ENCODE peak calls at places on chromosomes 4 and X, in ten cellular contexts. C, F, Z, X, O, J, V, W, U and B are unnamed samples.

GRCh38 chr4:173211838-173212237 is 43.2 kb downstream of the GALNT7 start:
- DNase-seq in C (peak), F (no peak), J (no peak), Z (no peak), U (no peak), W (no peak), X (peak), O (no peak), V (no peak), B (no peak)

GRCh38 chr4:166091914-166092510 is 219.0 kb downstream of the TLL1 start:
- DNase-seq in W (no peak), X (peak), F (no peak), Z (peak), C (peak), V (no peak), J (no peak), U (peak), O (no peak), B (peak)

GRCh38 chr4:94208268-94208667 is 603 bp downstream of the SMARCAD1 start:
- DNase-seq in V (no peak), C (no peak), W (no peak), X (no peak), J (no peak), Z (no peak), F (no peak), U (no peak), O (no peak), B (no peak)

GRCh38 chr4:46508216-46508615 is 118.3 kb upstream of the GABRA2 start:
- DNase-seq in X (no peak), U (no peak), V (no peak), Z (no peak), W (no peak), J (no peak), O (no peak), F (no peak), C (no peak), B (no peak)

GRCh38 chr4:8278421-8279287 is 9.1 kb downstream of the HTRA3 start:
- DNase-seq in Z (no peak), O (no peak), C (peak), F (no peak), V (no peak), W (peak), J (peak), X (peak), U (no peak), B (peak)

GRCh38 chrX:13840121-13840520 is 23.2 kb upstream of the GPM6B start:
- DNase-seq in O (no peak), F (no peak), X (no peak), W (no peak), U (no peak), J (no peak), Z (no peak), C (no peak), V (no peak), B (no peak)

GRCh38 chr4:84726356-84726755 is 143.4 kb downstream of the CDS1 start:
- DNase-seq in W (no peak), F (no peak), J (no peak), U (no peak), O (no peak), X (no peak), V (no peak), C (no peak), Z (no peak), B (peak)

GRCh38 chr4:125187221-125187620 is 127.5 kb upstream of the FAT4 start:
- DNase-seq in W (no peak), C (no peak), F (no peak), U (no peak), V (no peak), X (peak), O (no peak), J (no peak), Z (no peak), B (peak)

GRCh38 chr4:7904942-7905341 is 34.7 kb downstream of the AFAP1 start:
- DNase-seq in U (no peak), F (no peak), W (peak), Z (no peak), C (peak), X (peak), O (no peak), V (no peak), J (no peak), B (peak)

GRCh38 chrX:129777218-129777768 is 2.5 kb upstream of the SASH3 start:
- DNase-seq in X (no peak), F (no peak), V (peak), C (no peak), Z (peak), U (no peak), O (peak), W (no peak), J (peak), B (no peak)

GRCh38 chr4:23245196-23245595 is 552.5 kb downstream of the GBA3 start:
- DNase-seq in V (no peak), O (no peak), C (no peak), X (no peak), U (no peak), F (no peak), Z (no peak), W (no peak), J (no peak), B (no peak)

GRCh38 chr4:183599284-183599683 is 59.7 kb downstream of the RWDD4 start:
- DNase-seq in Z (no peak), O (no peak), V (no peak), F (no peak), X (no peak), U (no peak), J (no peak), W (no peak), C (no peak), B (no peak)

GRCh38 chr4:142036795-142037583 is 400.6 kb downstream of the IL15 start:
- DNase-seq in C (peak), U (no peak), V (no peak), F (no peak), J (no peak), W (no peak), O (no peak), X (no peak), Z (no peak), B (no peak)

GRCh38 chr4:85147481-85148076 is 181.1 kb upstream of the WDFY3 start:
- DNase-seq in Z (peak), V (peak), O (peak), X (peak), W (peak), U (peak), J (no peak), F (peak), C (peak), B (peak)

GRCh38 chrX:13101439-13102139 is 57.2 kb upstream of the FAM9C start:
- DNase-seq in X (peak), J (peak), O (peak), V (peak), C (peak), F (peak), W (peak), Z (no peak), U (no peak), B (no peak)

GRCh38 chrX:19127649-19128168 is 5.4 kb upstream of the ADGRG2 start:
- DNase-seq in X (peak), F (no peak), J (no peak), O (no peak), W (peak), Z (no peak), C (peak), U (no peak), V (no peak), B (no peak)

GRCh38 chr4:138859249-138859648 is 156.3 kb upstream of the NOCT start:
- DNase-seq in J (no peak), W (no peak), O (peak), X (no peak), F (no peak), C (no peak), V (no peak), Z (no peak), U (no peak), B (no peak)

GRCh38 chrX:136147320-136147901 is at the start of gene FHL1:
- DNase-seq in J (peak), W (peak), F (peak), V (peak), X (no peak), O (peak), U (peak), C (no peak), Z (no peak), B (no peak)

GRCh38 chr4:13918110-13918509 is 290.6 kb upstream of the BOD1L1 start:
- DNase-seq in F (no peak), C (peak), Z (no peak), U (no peak), J (no peak), W (peak), X (peak), V (no peak), O (peak), B (peak)

GRCh38 chr4:6252051-6252450 is 17.6 kb upstream of the WFS1 start:
- DNase-seq in W (no peak), U (no peak), C (no peak), V (peak), O (no peak), J (no peak), F (no peak), Z (no peak), X (no peak), B (no peak)

GRCh38 chr4:74038161-74039064 is at the start of gene CXCL3:
- DNase-seq in F (peak), U (peak), J (peak), V (peak), X (peak), O (peak), C (peak), Z (peak), W (peak), B (no peak)

GRCh38 chr4:60461551-60461950 is 738.6 kb upstream of the ADGRL3 start:
- DNase-seq in O (no peak), X (no peak), U (no peak), V (no peak), W (no peak), Z (no peak), F (no peak), J (no peak), C (no peak), B (no peak)

GRCh38 chr4:60463846-60464502 is 736.2 kb upstream of the ADGRL3 start:
- DNase-seq in J (no peak), F (no peak), V (no peak), Z (no peak), W (no peak), U (peak), X (no peak), C (peak), O (no peak), B (no peak)
- TF ChIP-seq CTCF in J (no peak), F (no peak), V (no peak), Z (peak), W (no peak), U (peak), X (peak), C (peak), O (no peak), B (peak)

GRCh38 chr4:688695-689497 is at the start of gene SLC49A3:
- DNase-seq in O (peak), X (no peak), U (peak), F (no peak), V (no peak), J (peak), C (no peak), Z (no peak), W (no peak), B (no peak)

GRCh38 chr4:686371-687040 is 2.4 kb downstream of the SLC49A3 start:
- DNase-seq in C (no peak), F (no peak), Z (peak), O (no peak), W (no peak), U (no peak), J (peak), X (no peak), V (no peak), B (no peak)

GRCh38 chr4:685681-686218 is 3.2 kb downstream of the SLC49A3 start:
- DNase-seq in X (no peak), V (no peak), C (no peak), U (no peak), O (no peak), J (no peak), W (no peak), F (no peak), Z (no peak), B (no peak)

GRCh38 chr4:687975-688694 is 816 bp downstream of the SLC49A3 start:
- DNase-seq in Z (no peak), X (no peak), U (no peak), O (peak), C (no peak), V (no peak), W (no peak), J (peak), F (no peak), B (no peak)

GRCh38 chr4:687048-687974 is 1.6 kb downstream of the SLC49A3 start:
- DNase-seq in V (peak), C (peak), W (peak), O (peak), J (peak), F (peak), U (no peak), Z (no peak), X (peak), B (peak)
- H3K4me3 ChIP-seq in V (peak), C (peak), W (peak), O (peak), J (peak), F (no peak), U (no peak), Z (no peak), X (no peak), B (peak)

GRCh38 chr4:132614682-132615081 is 534.4 kb upstream of the PCDH10 start:
- DNase-seq in F (no peak), V (no peak), J (no peak), O (no peak), Z (no peak), C (no peak), U (no peak), X (peak), W (no peak), B (no peak)
- TF ChIP-seq CTCF in F (peak), V (no peak), J (peak), O (no peak), Z (no peak), C (peak), U (peak), X (peak), W (no peak), B (peak)

DNA sequence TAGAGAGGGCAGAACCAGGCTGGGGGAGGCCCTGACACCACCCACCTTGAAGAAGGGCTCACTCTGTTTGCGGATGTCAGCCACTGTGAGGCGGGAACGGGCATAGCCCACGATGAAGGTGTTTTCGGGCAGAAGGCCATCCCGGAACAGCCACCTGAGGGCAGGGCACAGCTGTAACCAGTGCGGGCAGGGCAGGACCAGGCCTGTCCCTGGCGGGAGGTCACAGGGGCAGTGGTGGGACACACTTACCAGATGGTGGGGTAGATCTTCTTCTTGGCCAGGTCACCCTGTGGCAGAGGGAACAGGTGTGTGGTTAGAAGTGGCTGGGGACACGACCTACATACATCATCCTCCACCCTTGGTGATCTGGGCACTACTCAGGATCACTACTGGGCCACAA is 10.8 kb downstream of the G6PD start:
- DNase-seq in F (no peak), J (no peak), Z (no peak), U (no peak), V (no peak), C (no peak), W (no peak), X (no peak), O (no peak), B (no peak)
- H3K4me3 ChIP-seq in F (no peak), J (no peak), Z (no peak), U (no peak), V (no peak), C (no peak), W (no peak), X (no peak), O (no peak), B (no peak)